ENCODE peak calls at places on chromosome 14, in ten cellular contexts. D, B, T, J, I, O, L, G, F and M are unnamed samples.

GRCh38 chr14:72535485-72535884 is 358.4 kb downstream of the DPF3 start:
- DNase-seq in D (no peak), B (no peak), T (no peak), J (no peak), I (no peak), O (no peak), L (no peak), G (no peak), F (no peak), M (no peak)

GRCh38 chr14:58151701-58152568 is at the start of gene ARMH4:
- DNase-seq in D (peak), B (peak), T (peak), J (peak), I (peak), O (peak), L (peak), G (peak), F (peak), M (peak)

GRCh38 chr14:96274122-96274910 is 18.3 kb downstream of the BDKRB1 start:
- DNase-seq in D (peak), B (peak), T (no peak), J (no peak), I (no peak), O (no peak), L (peak), G (no peak), F (no peak), M (no peak)

GRCh38 chr14:68444449-68445168 is 348.3 kb downstream of the ZFP36L1 start:
- DNase-seq in D (peak), B (no peak), T (peak), J (no peak), I (no peak), O (no peak), L (peak), G (no peak), F (peak), M (peak)

GRCh38 chr14:47422191-47422590 is 253.2 kb downstream of the MDGA2 start:
- DNase-seq in D (no peak), B (no peak), T (no peak), J (no peak), I (no peak), O (no peak), L (no peak), G (no peak), F (no peak), M (no peak)

GRCh38 chr14:68711551-68712437 is 81.1 kb downstream of the ZFP36L1 start:
- DNase-seq in D (no peak), B (no peak), T (no peak), J (no peak), I (no peak), O (no peak), L (no peak), G (no peak), F (no peak), M (no peak)

GRCh38 chr14:99821519-99822165 is 28.4 kb downstream of the EML1 start:
- DNase-seq in D (peak), B (no peak), T (peak), J (no peak), I (no peak), O (no peak), L (peak), G (no peak), F (no peak), M (no peak)

GRCh38 chr14:79658224-79658623 is 553.1 kb downstream of the DIO2 start:
- DNase-seq in D (no peak), B (no peak), T (no peak), J (no peak), I (no peak), O (no peak), L (no peak), G (no peak), F (no peak), M (no peak)

GRCh38 chr14:24291446-24292117 is 8.0 kb downstream of the DHRS1 start:
- DNase-seq in D (no peak), B (no peak), T (no peak), J (no peak), I (no peak), O (no peak), L (no peak), G (no peak), F (no peak), M (no peak)

GRCh38 chr14:99675951-99676350 is 8.1 kb upstream of the CYP46A1 start:
- DNase-seq in D (no peak), B (no peak), T (no peak), J (no peak), I (no peak), O (no peak), L (no peak), G (no peak), F (no peak), M (no peak)

GRCh38 chr14:97641827-97642226 is 844.6 kb downstream of the VRK1 start:
- DNase-seq in D (no peak), B (peak), T (no peak), J (no peak), I (no peak), O (no peak), L (no peak), G (no peak), F (no peak), M (no peak)

GRCh38 chr14:23316300-23316699 is 5.0 kb upstream of the PABPN1 start:
- DNase-seq in D (no peak), B (no peak), T (no peak), J (no peak), I (no peak), O (no peak), L (peak), G (no peak), F (no peak), M (no peak)

GRCh38 chr14:102686176-102686801 is 91.0 kb upstream of the TRAF3 start:
- DNase-seq in D (no peak), B (no peak), T (no peak), J (no peak), I (no peak), O (no peak), L (no peak), G (no peak), F (no peak), M (no peak)

GRCh38 chr14:101328412-101329149 is 232.7 kb upstream of the DIO3 start:
- DNase-seq in D (no peak), B (no peak), T (no peak), J (no peak), I (no peak), O (no peak), L (no peak), G (no peak), F (no peak), M (no peak)

GRCh38 chr14:61640834-61641170 is 54.5 kb upstream of the HIF1A start:
- DNase-seq in D (no peak), B (no peak), T (no peak), J (no peak), I (no peak), O (no peak), L (no peak), G (no peak), F (no peak), M (no peak)

GRCh38 chr14:85535916-85536834 is 6.2 kb downstream of the FLRT2 start:
- DNase-seq in D (peak), B (no peak), T (peak), J (no peak), I (peak), O (no peak), L (peak), G (no peak), F (no peak), M (no peak)

GRCh38 chr14:25009891-25010290 is 40.1 kb downstream of the STXBP6 start:
- DNase-seq in D (peak), B (no peak), T (no peak), J (no peak), I (no peak), O (no peak), L (peak), G (no peak), F (no peak), M (no peak)

GRCh38 chr14:91418387-91419043 is 895 bp upstream of the CCDC88C start:
- DNase-seq in D (peak), B (peak), T (peak), J (peak), I (peak), O (peak), L (peak), G (peak), F (peak), M (peak)

GRCh38 chr14:84961637-84962036 is 568.3 kb upstream of the FLRT2 start:
- DNase-seq in D (no peak), B (no peak), T (no peak), J (no peak), I (no peak), O (no peak), L (no peak), G (no peak), F (no peak), M (no peak)

GRCh38 chr14:76491172-76491930 is 115.4 kb downstream of the ESRRB start:
- DNase-seq in D (no peak), B (no peak), T (no peak), J (no peak), I (no peak), O (no peak), L (no peak), G (no peak), F (no peak), M (peak)

GRCh38 chr14:90368946-90369721 is 27.7 kb upstream of the CALM1 start:
- DNase-seq in D (peak), B (no peak), T (peak), J (no peak), I (no peak), O (no peak), L (peak), G (no peak), F (no peak), M (no peak)

GRCh38 chr14:77099425-77100167 is 1.5 kb downstream of the CIPC start:
- DNase-seq in D (peak), B (peak), T (peak), J (no peak), I (peak), O (no peak), L (peak), G (no peak), F (no peak), M (no peak)

GRCh38 chr14:55126932-55127490 is 2.0 kb upstream of the LGALS3 start:
- DNase-seq in D (no peak), B (no peak), T (no peak), J (no peak), I (no peak), O (no peak), L (no peak), G (no peak), F (no peak), M (no peak)

GRCh38 chr14:61524936-61525292 is 170.4 kb upstream of the HIF1A start:
- DNase-seq in D (peak), B (no peak), T (no peak), J (no peak), I (no peak), O (no peak), L (no peak), G (no peak), F (no peak), M (no peak)

GRCh38 chr14:38737657-38738056 is 365.4 kb downstream of the SEC23A start:
- DNase-seq in D (no peak), B (no peak), T (no peak), J (no peak), I (no peak), O (no peak), L (no peak), G (no peak), F (no peak), M (no peak)

GRCh38 chr14:51087024-51087423 is 7.9 kb downstream of the TRIM9 start:
- DNase-seq in D (no peak), B (no peak), T (peak), J (no peak), I (peak), O (no peak), L (no peak), G (no peak), F (no peak), M (no peak)

GRCh38 chr14:94545131-94545841 is 16.0 kb upstream of the SERPINA4 start:
- DNase-seq in D (no peak), B (no peak), T (no peak), J (no peak), I (no peak), O (no peak), L (no peak), G (no peak), F (no peak), M (no peak)

GRCh38 chr14:106808907-106809306 is 1282.5 kb downstream of the TMEM121 start:
- DNase-seq in D (no peak), B (no peak), T (no peak), J (no peak), I (no peak), O (no peak), L (no peak), G (no peak), F (no peak), M (no peak)

GRCh38 chr14:49687942-49688700 is at the start of gene POLE2:
- DNase-seq in D (peak), B (peak), T (peak), J (peak), I (peak), O (peak), L (peak), G (peak), F (peak), M (peak)

GRCh38 chr14:22438742-22439141 is 150.3 kb downstream of the DAD1 start:
- DNase-seq in D (no peak), B (no peak), T (no peak), J (no peak), I (no peak), O (no peak), L (no peak), G (no peak), F (no peak), M (no peak)

DNA sequence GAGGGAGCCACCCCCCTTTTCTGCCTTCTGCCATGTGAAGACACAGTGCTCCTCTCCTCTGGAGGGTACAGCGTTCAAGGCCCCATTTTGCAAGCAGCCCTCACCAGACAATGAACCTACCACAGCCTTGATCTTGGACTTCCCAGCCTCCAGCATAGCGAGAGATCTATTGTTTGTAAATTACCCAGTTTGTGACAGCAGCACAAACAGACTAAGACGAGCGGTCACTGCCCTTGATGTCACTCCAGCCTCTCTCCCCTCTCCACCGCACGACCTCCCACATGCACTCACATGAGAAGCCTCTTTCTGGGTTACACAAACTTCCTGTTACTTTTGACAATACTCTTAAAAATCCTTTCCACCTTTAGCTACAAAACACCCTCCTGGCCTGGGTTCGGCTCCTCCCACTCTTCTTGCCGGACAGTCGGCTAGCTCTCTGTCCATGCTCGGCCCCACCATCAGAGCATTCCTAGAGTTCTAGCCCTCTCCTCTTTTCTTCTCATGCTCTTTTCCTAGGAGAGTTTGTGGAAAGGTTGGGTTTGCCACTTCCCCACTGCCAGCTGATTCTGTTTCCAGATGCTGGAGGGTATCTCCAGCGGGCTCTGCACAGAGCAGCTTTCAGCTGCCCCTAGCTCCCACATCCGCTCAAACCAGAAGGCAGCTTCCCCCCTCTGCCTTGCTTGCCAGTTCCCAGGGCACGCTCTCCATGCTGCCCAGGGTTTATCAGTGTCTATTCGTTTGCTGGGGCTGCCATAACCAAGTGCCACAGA is 124.3 kb downstream of the FOXN3 start:
- DNase-seq in D (no peak), B (no peak), T (no peak), J (no peak), I (no peak), O (no peak), L (no peak), G (no peak), F (no peak), M (peak)
- H3K27ac ChIP-seq in D (no peak), B (no peak), T (no peak), J (no peak), I (no peak), O (no peak), L (no peak), G (no peak), F (no peak), M (no peak)

GRCh38 chr14:30558675-30559555 is at the start of gene G2E3:
- DNase-seq in D (peak), B (peak), T (peak), J (peak), I (peak), O (peak), L (peak), G (peak), F (peak), M (peak)

GRCh38 chr14:30559638-30560071 is 697 bp downstream of the G2E3 start:
- DNase-seq in D (peak), B (no peak), T (peak), J (no peak), I (peak), O (no peak), L (peak), G (no peak), F (no peak), M (no peak)

GRCh38 chr14:30560581-30560980 is 1.6 kb downstream of the G2E3 start:
- DNase-seq in D (no peak), B (no peak), T (no peak), J (no peak), I (no peak), O (no peak), L (no peak), G (no peak), F (no peak), M (no peak)

GRCh38 chr14:30553311-30553989 is 5.5 kb upstream of the G2E3 start:
- DNase-seq in D (peak), B (no peak), T (peak), J (no peak), I (peak), O (no peak), L (peak), G (no peak), F (no peak), M (no peak)

DNA sequence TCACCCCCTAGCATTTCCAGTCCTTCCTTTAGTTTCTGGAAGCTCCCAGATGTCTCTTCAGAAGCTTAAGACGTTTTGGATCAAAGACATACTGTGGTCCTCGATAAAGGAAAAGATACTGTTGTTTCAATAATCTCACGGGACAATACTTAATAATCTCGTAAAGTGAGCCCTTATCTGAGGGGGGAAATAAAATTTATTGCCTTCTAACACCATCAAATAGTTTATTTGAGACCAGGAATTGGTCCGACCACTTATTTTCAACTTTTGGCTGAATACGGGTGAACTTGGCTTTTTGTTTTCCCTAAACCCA is 640 bp upstream of the G2E3 start:
- DNase-seq in D (no peak), B (no peak), T (no peak), J (no peak), I (no peak), O (no peak), L (no peak), G (no peak), F (no peak), M (no peak)
- H3K27ac ChIP-seq in D (peak), B (peak), T (peak), J (no peak), I (peak), O (peak), L (peak), G (peak), F (peak), M (no peak)

GRCh38 chr14:26597136-26598080 is at the start of gene NOVA1:
- DNase-seq in D (peak), B (peak), T (no peak), J (no peak), I (peak), O (no peak), L (no peak), G (peak), F (no peak), M (peak)
- H3K27ac ChIP-seq in D (no peak), B (peak), T (no peak), J (peak), I (no peak), O (no peak), L (peak), G (peak), F (peak), M (peak)

GRCh38 chr14:103714063-103714724 is 1.1 kb downstream of the XRCC3 start:
- DNase-seq in D (peak), B (no peak), T (no peak), J (no peak), I (no peak), O (no peak), L (no peak), G (no peak), F (no peak), M (no peak)

GRCh38 chr14:103716899-103717411 is 1.3 kb downstream of the ZFYVE21 start:
- DNase-seq in D (no peak), B (no peak), T (no peak), J (no peak), I (no peak), O (no peak), L (no peak), G (no peak), F (no peak), M (no peak)

GRCh38 chr14:103715052-103716000 is at the start of the genes XRCC3 and ZFYVE21:
- DNase-seq in D (peak), B (peak), T (peak), J (peak), I (peak), O (peak), L (peak), G (peak), F (peak), M (peak)

GRCh38 chr14:103718572-103718971 is 3.0 kb downstream of the ZFYVE21 start:
- DNase-seq in D (peak), B (no peak), T (no peak), J (no peak), I (no peak), O (no peak), L (peak), G (peak), F (no peak), M (no peak)

DNA sequence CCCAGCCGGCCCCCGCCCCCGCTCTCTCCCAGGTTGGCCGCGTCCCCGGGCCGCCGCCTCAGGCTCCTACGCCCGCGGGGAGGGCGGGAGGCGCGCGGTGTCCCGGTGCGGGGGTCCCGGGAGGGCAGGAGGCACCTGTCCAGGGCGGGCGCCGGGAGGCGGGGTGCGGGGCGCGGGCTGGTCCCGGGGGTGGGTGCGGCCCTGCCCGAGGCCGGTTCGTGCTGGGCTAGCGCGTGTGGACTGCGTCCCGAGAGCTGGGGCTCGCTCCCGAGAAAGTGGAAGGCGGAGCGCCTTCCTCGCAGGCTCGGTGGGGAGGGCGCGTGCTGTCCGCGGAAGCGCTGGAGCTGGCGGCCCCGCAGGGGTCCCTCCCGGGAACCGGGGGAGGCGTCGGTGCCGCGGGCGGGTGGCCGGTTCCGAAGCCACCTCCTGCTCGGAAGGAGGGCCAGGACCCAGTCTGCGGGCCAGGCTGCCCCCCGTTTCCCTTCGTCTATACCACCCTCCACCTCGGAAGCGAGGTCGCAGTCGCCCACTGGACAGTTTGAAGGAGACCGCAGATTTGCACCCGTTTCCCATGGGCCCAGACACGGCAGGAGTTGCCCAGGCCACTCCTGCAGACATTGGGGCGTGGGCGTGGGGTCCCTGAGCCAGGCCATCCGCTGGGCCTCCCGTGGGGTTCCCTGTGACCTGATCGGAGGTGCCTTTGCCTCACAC is 636 bp downstream of the ZFYVE21 start:
- DNase-seq in D (peak), B (no peak), T (no peak), J (no peak), I (no peak), O (no peak), L (no peak), G (peak), F (no peak), M (peak)
- H3K27ac ChIP-seq in D (peak), B (peak), T (no peak), J (no peak), I (peak), O (peak), L (peak), G (peak), F (peak), M (peak)

DNA sequence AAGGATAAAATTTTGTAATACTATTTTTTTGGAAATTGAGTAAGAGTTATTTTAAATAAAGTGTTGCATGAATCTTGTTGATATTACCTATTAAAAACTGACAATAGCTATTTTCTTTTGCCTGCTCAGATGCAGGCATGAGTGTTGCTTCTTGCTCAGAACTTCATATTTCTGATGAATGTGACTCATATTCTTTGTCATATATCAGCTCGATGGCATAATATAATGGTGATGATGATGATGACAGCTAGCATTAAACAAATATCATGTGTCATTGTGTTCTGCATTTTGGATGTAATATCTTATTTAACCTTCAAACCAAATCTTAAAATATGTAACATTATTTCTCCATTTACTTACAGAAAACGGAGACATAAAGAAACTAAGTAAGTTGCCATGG is 605.5 kb upstream of the FOXG1 start:
- DNase-seq in D (no peak), B (no peak), T (peak), J (no peak), I (no peak), O (no peak), L (no peak), G (no peak), F (no peak), M (no peak)
- H3K27ac ChIP-seq in D (no peak), B (no peak), T (no peak), J (no peak), I (no peak), O (no peak), L (no peak), G (no peak), F (no peak), M (no peak)

GRCh38 chr14:32492482-32492881 is 163.4 kb downstream of the AKAP6 start:
- DNase-seq in D (no peak), B (no peak), T (no peak), J (no peak), I (no peak), O (no peak), L (no peak), G (no peak), F (no peak), M (no peak)
- H3K27ac ChIP-seq in D (no peak), B (no peak), T (no peak), J (no peak), I (no peak), O (no peak), L (no peak), G (no peak), F (no peak), M (no peak)